ENCODE peak calls at places on chromosome 21, in four cellular contexts. M is right cardiac atrium, V is PC-3, I is uterus. D is an unnamed sample.

GRCh38 chr21:36790616-36791015 is 91.7 kb downstream of the SIM2 start:
- DNase-seq in M (no peak), V (no peak), I (no peak), D (no peak)

GRCh38 chr21:44742418-44743153 is 31.2 kb upstream of the TSPEAR start:
- DNase-seq in M (no peak), V (peak), I (no peak), D (no peak)

GRCh38 chr21:35011681-35012080 is 37.4 kb downstream of the RUNX1 start:
- DNase-seq in M (no peak), V (peak), I (no peak), D (no peak)

GRCh38 chr21:45982256-45982757 is 737 bp downstream of the COL6A1 start:
- DNase-seq in M (no peak), V (peak), I (peak), D (peak)

GRCh38 chr21:45093064-45093532 is 18.7 kb downstream of the ADARB1 start:
- DNase-seq in M (peak), V (no peak), I (no peak), D (peak)

GRCh38 chr21:41216486-41216885 is 48.5 kb downstream of the BACE2 start:
- DNase-seq in M (peak), V (no peak), I (no peak), D (no peak)

GRCh38 chr21:35525443-35525842 is 476.3 kb upstream of the RUNX1 start:
- DNase-seq in M (no peak), V (peak), I (no peak), D (no peak)

GRCh38 chr21:45152265-45152746 is 77.9 kb downstream of the ADARB1 start:
- DNase-seq in M (peak), V (no peak), I (no peak), D (no peak)

GRCh38 chr21:36456714-36457399 is 23.1 kb downstream of the CLDN14 start:
- DNase-seq in M (no peak), V (no peak), I (no peak), D (no peak)

GRCh38 chr21:37749132-37749531 is 167.1 kb downstream of the KCNJ6 start:
- DNase-seq in M (no peak), V (no peak), I (no peak), D (no peak)

GRCh38 chr21:14741237-14741636 is 195.1 kb upstream of the SAMSN1 start:
- DNase-seq in M (no peak), V (peak), I (no peak), D (no peak)

GRCh38 chr21:36916718-36917117 is 49.8 kb downstream of the HLCS start:
- DNase-seq in M (no peak), V (no peak), I (no peak), D (no peak)

GRCh38 chr21:41422546-41423372 is 3.3 kb upstream of the MX1 start:
- DNase-seq in M (no peak), V (no peak), I (no peak), D (no peak)

GRCh38 chr21:38619865-38620513 is 121.7 kb upstream of the ERG start:
- DNase-seq in M (peak), V (peak), I (peak), D (no peak)

GRCh38 chr21:43957629-43958362 is 54.3 kb upstream of the TRAPPC10 start:
- DNase-seq in M (peak), V (no peak), I (no peak), D (no peak)

GRCh38 chr21:21688877-21689276 is 690.7 kb downstream of the NCAM2 start:
- DNase-seq in M (no peak), V (peak), I (no peak), D (no peak)

GRCh38 chr21:46634427-46634826 is 1.0 kb upstream of the PRMT2 start:
- DNase-seq in M (no peak), V (peak), I (no peak), D (no peak)

GRCh38 chr21:34576043-34576466 is 38.9 kb downstream of the RCAN1 start:
- DNase-seq in M (peak), V (no peak), I (no peak), D (no peak)

GRCh38 chr21:36694593-36695282 is 4.2 kb upstream of the SIM2 start:
- DNase-seq in M (no peak), V (no peak), I (no peak), D (no peak)

GRCh38 chr21:44752701-44753235 is 41.4 kb upstream of the TSPEAR start:
- DNase-seq in M (no peak), V (peak), I (no peak), D (no peak)

GRCh38 chr21:44298301-44298700 is 1.6 kb upstream of the PFKL start:
- DNase-seq in M (no peak), V (peak), I (no peak), D (no peak)

GRCh38 chr21:37886120-37886519 is 30.1 kb downstream of the KCNJ6 start:
- DNase-seq in M (no peak), V (no peak), I (no peak), D (no peak)

GRCh38 chr21:27448960-27449359 is 482.1 kb upstream of the ADAMTS5 start:
- DNase-seq in M (no peak), V (no peak), I (no peak), D (no peak)

GRCh38 chr21:37431243-37431642 is 64.7 kb downstream of the DYRK1A start:
- DNase-seq in M (no peak), V (no peak), I (no peak), D (no peak)

GRCh38 chr21:17848228-17848627 is 29.1 kb upstream of the C21orf91 start:
- DNase-seq in M (no peak), V (peak), I (peak), D (peak)

GRCh38 chr21:44991538-44992483 is 52.0 kb downstream of the SLX9 start:
- DNase-seq in M (peak), V (no peak), I (no peak), D (no peak)

GRCh38 chr21:28371713-28372112 is 621.0 kb downstream of the LTN1 start:
- DNase-seq in M (no peak), V (no peak), I (no peak), D (no peak)

GRCh38 chr21:29546071-29546470 is 247.3 kb downstream of the BACH1 start:
- DNase-seq in M (no peak), V (no peak), I (no peak), D (no peak)

DNA sequence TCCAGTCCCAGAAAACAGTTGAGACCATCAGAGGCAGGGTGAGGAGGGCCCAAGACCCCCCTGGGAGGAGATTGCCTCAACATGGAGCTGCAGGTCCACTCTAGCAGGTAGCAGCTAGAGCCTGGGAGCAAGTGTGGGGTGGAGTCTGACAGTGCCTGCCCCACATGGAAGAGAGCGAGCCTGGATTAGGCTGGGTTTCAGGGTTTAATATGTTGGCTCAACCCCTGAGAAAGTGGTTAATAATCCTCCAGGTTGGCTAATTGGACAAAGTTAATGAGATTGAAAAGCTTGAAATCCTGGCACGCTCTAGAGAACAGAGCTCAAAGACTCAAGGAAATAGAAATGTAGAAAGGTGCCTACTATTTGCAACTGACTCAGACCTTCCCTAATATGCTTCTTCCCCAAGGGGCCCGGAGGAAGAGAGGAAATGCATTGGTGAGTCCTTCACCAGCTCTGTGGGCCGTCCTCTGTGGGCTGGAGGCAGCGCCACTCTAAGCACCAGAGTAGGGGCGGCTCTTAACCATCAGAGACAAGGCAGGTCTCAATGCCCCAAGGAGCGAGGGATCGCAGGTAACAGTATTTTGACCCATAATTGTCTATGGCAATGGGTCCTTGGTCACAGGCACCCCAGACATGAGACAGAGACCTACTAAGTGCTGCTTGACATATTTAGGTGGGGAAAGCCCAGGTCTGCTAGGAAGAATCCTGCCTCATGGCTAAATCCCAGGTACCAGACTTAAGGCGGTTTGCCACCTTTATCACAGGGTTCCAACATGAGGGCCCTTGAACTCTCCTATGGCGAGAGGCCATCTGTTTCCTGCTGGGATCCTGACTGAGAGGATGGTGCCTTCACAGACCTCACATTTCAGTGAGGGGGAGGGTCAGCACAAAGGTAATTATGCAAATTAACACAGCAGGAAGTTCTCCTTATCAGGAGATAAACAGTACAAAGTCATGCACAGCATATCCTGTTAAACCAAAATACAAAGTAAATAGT is 33.8 kb downstream of the RSPH1 start:
- DNase-seq in M (no peak), V (no peak), I (no peak), D (no peak)
- H3K27ac ChIP-seq in M (no peak), V (no peak), I (no peak), D (no peak)

DNA sequence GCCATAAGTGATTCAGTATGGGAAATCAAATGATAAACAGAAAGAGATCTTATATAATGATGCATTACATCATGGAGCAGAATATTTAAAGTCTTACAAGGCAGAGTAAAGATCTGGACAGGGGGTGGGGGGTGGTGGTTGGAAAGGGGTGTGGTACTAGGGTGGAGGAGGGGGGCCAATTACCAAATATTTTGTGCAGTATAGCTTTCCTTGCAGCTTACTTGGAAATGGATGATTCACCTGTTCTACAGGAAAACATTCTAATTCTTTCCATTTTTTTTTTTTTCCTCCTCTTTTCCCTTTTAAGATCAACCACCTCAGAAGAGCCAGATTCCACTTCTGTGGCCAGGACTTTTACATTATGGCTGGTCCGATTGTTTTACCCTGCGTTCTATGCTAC is 859.3 kb downstream of the USP25 start:
- DNase-seq in M (no peak), V (no peak), I (no peak), D (no peak)
- H3K27ac ChIP-seq in M (no peak), V (no peak), I (peak), D (no peak)

GRCh38 chr21:39634507-39634906 is 21.8 kb downstream of the B3GALT5 start:
- DNase-seq in M (no peak), V (no peak), I (no peak), D (no peak)

GRCh38 chr21:39633770-39634181 is 21.0 kb downstream of the B3GALT5 start:
- DNase-seq in M (no peak), V (peak), I (no peak), D (no peak)

GRCh38 chr21:39631842-39632577 is 19.3 kb downstream of the B3GALT5 start:
- DNase-seq in M (no peak), V (no peak), I (no peak), D (no peak)

GRCh38 chr21:39630827-39631226 is 18.1 kb downstream of the B3GALT5 start:
- DNase-seq in M (no peak), V (peak), I (no peak), D (no peak)

DNA sequence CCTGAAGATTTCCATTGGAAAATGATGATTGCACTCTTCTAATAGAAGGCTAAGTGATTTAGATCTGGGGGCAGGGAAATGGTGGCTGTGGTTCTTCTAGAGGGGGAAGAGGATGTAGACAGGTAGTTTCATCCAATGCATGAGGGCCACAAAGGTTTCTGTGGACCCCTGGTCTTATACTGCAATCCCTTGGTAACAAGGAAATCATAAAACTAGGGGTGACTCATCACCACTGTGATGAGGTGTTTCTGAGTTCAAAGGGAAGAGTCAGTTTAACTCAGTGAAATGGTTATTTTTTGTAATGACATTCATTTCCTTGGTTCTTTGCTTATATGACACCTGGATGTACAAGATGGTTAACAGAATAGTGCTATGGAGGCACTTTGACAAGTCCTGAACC is 20.3 kb downstream of the B3GALT5 start:
- DNase-seq in M (no peak), V (peak), I (no peak), D (no peak)
- H3K27ac ChIP-seq in M (no peak), V (peak), I (no peak), D (no peak)

GRCh38 chr21:42734323-42734971 is 81.0 kb downstream of the PDE9A start:
- DNase-seq in M (no peak), V (peak), I (no peak), D (no peak)
- H3K27ac ChIP-seq in M (no peak), V (peak), I (no peak), D (no peak)

GRCh38 chr21:31732538-31732864 is 583 bp upstream of the SCAF4 start:
- DNase-seq in M (no peak), V (no peak), I (no peak), D (no peak)
- H3K27ac ChIP-seq in M (peak), V (peak), I (peak), D (peak)

DNA sequence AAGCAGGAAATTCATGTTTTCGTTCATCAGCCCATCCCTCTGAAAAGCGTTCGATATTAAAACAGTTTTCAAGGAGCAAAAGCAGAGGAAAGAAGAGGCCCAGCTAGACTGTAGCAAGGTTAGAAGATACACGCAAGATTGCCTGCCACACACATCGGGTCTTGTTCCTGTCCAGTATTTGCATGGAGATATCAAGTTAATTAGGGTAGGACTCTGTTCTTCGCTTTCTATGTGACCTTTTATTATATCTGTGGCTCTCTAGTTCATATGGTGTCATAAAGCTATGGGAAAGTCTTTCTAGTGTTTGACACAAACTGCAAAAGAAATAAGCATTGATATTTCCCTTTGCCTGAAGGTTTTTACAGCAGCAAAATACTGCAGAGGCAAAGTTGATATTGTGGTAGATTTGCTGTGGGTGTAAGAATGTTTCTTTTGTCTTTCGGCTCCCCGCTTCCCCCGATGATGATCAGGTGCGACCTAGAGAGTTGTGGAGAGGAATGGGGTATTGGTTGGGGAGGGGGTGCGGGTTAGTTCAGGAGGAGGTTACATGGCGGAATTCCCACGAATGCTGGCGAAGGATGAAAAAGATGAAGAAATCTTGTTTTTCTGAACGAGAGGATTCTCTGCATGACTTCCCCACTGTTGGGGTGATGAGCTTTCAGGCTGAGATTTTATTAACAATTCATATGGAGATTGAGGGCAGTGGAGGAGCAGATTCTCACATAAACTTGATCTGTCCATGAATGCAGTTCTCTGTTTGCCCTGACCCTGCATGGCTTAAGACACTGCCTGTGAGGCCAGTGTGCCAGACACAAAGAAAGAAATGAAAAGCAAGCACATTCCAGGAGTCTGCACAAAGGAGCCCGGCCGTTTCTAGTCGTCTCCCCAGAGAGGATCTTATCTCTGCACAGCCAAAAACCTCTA is 550.1 kb downstream of the USP25 start:
- DNase-seq in M (peak), V (no peak), I (peak), D (peak)
- H3K27ac ChIP-seq in M (peak), V (no peak), I (peak), D (peak)